ENCODE peak calls at places on chromosomes 12 and 14, in eight cellular contexts. One of them, this sample, is unnamed.

GRCh38 chr12:124567035-124567672 is at the start of gene NCOR2:
- DNase-seq in naive thymus-derived CD4-positive, alpha-beta T cell: peak
- DNase-seq in AG04450: no peak
- DNase-seq in fibroblast of the aortic adventitia: no peak
- DNase-seq in A549: no peak
- DNase-seq in suprapubic skin: no peak
- DNase-seq in IMR-90: no peak
- DNase-seq in heart right ventricle: no peak
- DNase-seq in this sample: no peak

GRCh38 chr14:23547924-23548323 is 3.6 kb downstream of the ZFHX2 start:
- DNase-seq in heart right ventricle: no peak
- DNase-seq in fibroblast of the aortic adventitia: no peak
- DNase-seq in IMR-90: no peak
- DNase-seq in A549: no peak
- DNase-seq in suprapubic skin: no peak
- DNase-seq in naive thymus-derived CD4-positive, alpha-beta T cell: no peak
- DNase-seq in AG04450: no peak
- DNase-seq in this sample: no peak

GRCh38 chr14:58826845-58827686 is 189.3 kb downstream of the DACT1 start:
- DNase-seq in AG04450: no peak
- DNase-seq in suprapubic skin: no peak
- DNase-seq in naive thymus-derived CD4-positive, alpha-beta T cell: no peak
- DNase-seq in IMR-90: no peak
- DNase-seq in A549: no peak
- DNase-seq in fibroblast of the aortic adventitia: no peak
- DNase-seq in heart right ventricle: no peak
- DNase-seq in this sample: no peak

GRCh38 chr14:99190696-99191662 is 81.0 kb downstream of the BCL11B start:
- DNase-seq in naive thymus-derived CD4-positive, alpha-beta T cell: peak
- DNase-seq in IMR-90: no peak
- DNase-seq in fibroblast of the aortic adventitia: no peak
- DNase-seq in A549: no peak
- DNase-seq in suprapubic skin: no peak
- DNase-seq in AG04450: no peak
- DNase-seq in heart right ventricle: no peak
- DNase-seq in this sample: no peak

GRCh38 chr12:124390442-124391116 is 95.7 kb downstream of the RFLNA start:
- DNase-seq in AG04450: no peak
- DNase-seq in A549: peak
- DNase-seq in naive thymus-derived CD4-positive, alpha-beta T cell: no peak
- DNase-seq in heart right ventricle: peak
- DNase-seq in suprapubic skin: no peak
- DNase-seq in fibroblast of the aortic adventitia: peak
- DNase-seq in IMR-90: peak
- DNase-seq in this sample: peak

GRCh38 chr14:60153996-60154395 is 11.2 kb downstream of the DHRS7 start:
- DNase-seq in IMR-90: no peak
- DNase-seq in naive thymus-derived CD4-positive, alpha-beta T cell: no peak
- DNase-seq in suprapubic skin: no peak
- DNase-seq in A549: no peak
- DNase-seq in AG04450: no peak
- DNase-seq in fibroblast of the aortic adventitia: no peak
- DNase-seq in heart right ventricle: no peak
- DNase-seq in this sample: no peak

GRCh38 chr12:115648463-115648862 is 629.0 kb downstream of the MED13L start:
- DNase-seq in fibroblast of the aortic adventitia: no peak
- DNase-seq in AG04450: no peak
- DNase-seq in naive thymus-derived CD4-positive, alpha-beta T cell: no peak
- DNase-seq in A549: no peak
- DNase-seq in IMR-90: no peak
- DNase-seq in suprapubic skin: no peak
- DNase-seq in heart right ventricle: no peak
- DNase-seq in this sample: no peak

GRCh38 chr14:31024042-31024480 is 1.4 kb upstream of the AP4S1 start:
- DNase-seq in A549: no peak
- DNase-seq in heart right ventricle: no peak
- DNase-seq in fibroblast of the aortic adventitia: no peak
- DNase-seq in suprapubic skin: no peak
- DNase-seq in IMR-90: no peak
- DNase-seq in AG04450: no peak
- DNase-seq in naive thymus-derived CD4-positive, alpha-beta T cell: no peak
- DNase-seq in this sample: no peak

GRCh38 chr14:102510616-102511520 is 1.3 kb upstream of the ANKRD9 start:
- DNase-seq in A549: no peak
- DNase-seq in IMR-90: no peak
- DNase-seq in AG04450: no peak
- DNase-seq in heart right ventricle: no peak
- DNase-seq in suprapubic skin: no peak
- DNase-seq in fibroblast of the aortic adventitia: no peak
- DNase-seq in naive thymus-derived CD4-positive, alpha-beta T cell: peak
- DNase-seq in this sample: no peak

GRCh38 chr12:106724934-106725333 is 49.5 kb upstream of the RIC8B start:
- DNase-seq in IMR-90: no peak
- DNase-seq in A549: no peak
- DNase-seq in heart right ventricle: no peak
- DNase-seq in fibroblast of the aortic adventitia: no peak
- DNase-seq in suprapubic skin: no peak
- DNase-seq in naive thymus-derived CD4-positive, alpha-beta T cell: no peak
- DNase-seq in AG04450: no peak
- DNase-seq in this sample: no peak

DNA sequence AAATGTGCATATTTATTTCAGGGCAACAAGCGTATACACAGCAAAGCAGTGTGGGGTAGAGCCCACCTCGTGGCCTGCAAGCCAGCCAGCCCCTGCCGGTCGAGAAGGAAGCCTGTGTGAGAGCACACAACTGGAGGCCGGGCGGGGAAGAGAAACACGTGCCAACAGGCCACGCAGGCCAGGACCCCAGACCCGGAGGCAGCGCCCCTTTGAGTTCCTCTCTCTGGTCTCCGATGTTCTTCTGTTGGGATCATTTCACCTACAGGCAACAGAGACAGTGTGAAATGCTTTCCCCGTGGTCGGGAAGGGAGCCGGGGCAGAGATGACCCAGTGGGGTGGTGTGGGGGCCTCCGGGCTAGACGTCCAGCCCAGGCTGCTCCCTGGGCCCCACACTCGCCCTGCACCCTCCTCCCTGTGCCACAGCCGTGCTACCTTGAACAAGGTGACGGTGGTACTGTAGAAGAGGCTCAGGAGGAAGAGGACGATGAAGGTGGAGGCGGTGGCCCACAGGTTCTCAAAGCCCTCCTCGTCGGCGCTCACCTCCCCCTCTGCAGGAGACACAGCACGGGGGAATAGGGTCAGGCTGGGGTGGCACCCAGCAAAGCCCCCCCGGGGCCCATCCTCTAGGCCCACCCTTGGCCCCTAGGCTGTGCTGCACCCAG is 325.5 kb downstream of the TMEM121 start:
- DNase-seq in naive thymus-derived CD4-positive, alpha-beta T cell: no peak
- DNase-seq in heart right ventricle: no peak
- DNase-seq in IMR-90: no peak
- DNase-seq in fibroblast of the aortic adventitia: no peak
- DNase-seq in A549: no peak
- DNase-seq in AG04450: no peak
- DNase-seq in suprapubic skin: peak
- DNase-seq in this sample: peak
- H3K4me3 ChIP-seq in naive thymus-derived CD4-positive, alpha-beta T cell: no peak
- H3K4me3 ChIP-seq in heart right ventricle: no peak
- H3K4me3 ChIP-seq in IMR-90: no peak
- H3K4me3 ChIP-seq in fibroblast of the aortic adventitia: no peak
- H3K4me3 ChIP-seq in A549: no peak
- H3K4me3 ChIP-seq in AG04450: no peak
- H3K4me3 ChIP-seq in suprapubic skin: no peak
- H3K4me3 ChIP-seq in this sample: no peak

DNA sequence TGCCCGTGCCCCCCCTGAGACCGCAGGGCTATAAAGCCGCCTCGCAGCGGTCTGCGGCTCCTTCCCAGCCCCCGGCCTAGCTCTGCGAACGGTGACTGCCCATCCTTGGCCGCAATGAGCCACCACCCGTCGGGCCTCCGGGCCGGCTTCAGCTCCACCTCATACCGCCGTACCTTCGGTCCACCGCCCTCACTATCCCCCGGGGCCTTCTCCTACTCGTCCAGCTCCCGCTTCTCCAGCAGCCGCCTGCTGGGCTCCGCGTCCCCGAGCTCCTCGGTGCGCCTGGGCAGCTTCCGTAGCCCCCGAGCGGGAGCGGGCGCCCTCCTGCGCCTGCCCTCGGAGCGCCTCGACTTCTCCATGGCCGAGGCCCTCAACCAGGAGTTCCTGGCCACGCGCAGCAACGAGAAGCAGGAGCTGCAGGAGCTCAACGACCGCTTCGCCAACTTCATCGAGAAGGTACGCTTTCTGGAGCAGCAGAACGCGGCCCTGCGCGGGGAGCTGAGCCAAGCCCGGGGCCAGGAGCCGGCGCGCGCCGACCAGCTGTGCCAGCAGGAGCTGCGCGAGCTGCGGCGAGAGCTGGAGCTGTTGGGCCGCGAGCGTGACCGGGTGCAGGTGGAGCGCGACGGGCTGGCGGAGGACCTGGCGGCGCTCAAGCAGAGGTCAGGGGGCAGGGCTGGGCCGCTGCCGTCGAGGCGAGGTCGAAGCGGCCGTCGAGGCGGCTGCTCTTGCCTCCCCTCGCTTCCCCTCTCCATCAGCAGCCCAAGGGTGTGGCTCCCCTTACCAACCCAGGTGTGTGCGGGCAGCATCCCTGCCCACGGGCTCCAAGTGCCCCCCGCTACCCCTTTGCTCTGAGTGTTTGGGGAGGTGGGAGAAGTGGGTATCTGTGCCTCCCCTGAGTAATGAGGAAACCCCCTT is at the start of gene PRPH:
- DNase-seq in AG04450: no peak
- DNase-seq in suprapubic skin: no peak
- DNase-seq in naive thymus-derived CD4-positive, alpha-beta T cell: no peak
- DNase-seq in fibroblast of the aortic adventitia: no peak
- DNase-seq in heart right ventricle: no peak
- DNase-seq in A549: no peak
- DNase-seq in IMR-90: no peak
- DNase-seq in this sample: no peak
- H3K4me3 ChIP-seq in AG04450: no peak
- H3K4me3 ChIP-seq in suprapubic skin: peak
- H3K4me3 ChIP-seq in naive thymus-derived CD4-positive, alpha-beta T cell: no peak
- H3K4me3 ChIP-seq in fibroblast of the aortic adventitia: no peak
- H3K4me3 ChIP-seq in heart right ventricle: no peak
- H3K4me3 ChIP-seq in A549: no peak
- H3K4me3 ChIP-seq in IMR-90: no peak
- H3K4me3 ChIP-seq in this sample: no peak

DNA sequence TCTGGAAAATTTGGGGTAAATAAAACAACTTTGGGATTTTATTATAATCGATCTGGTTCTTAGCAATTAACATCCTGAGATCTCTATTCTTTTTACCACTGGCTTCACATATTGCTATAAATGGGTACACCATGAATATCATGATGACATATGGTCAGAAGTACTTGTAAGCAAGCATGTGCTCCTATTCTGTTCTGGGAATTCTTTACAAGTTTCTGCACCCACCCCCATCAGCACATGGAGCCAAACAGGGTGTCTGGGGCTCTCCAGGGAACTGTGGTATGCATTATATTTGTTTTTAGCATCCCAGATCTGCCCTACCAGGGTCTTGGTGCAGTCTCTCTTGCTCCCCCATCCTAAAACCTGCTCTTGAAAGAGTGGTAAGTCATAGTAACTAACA is 31.3 kb downstream of the DMAC2L start:
- DNase-seq in AG04450: no peak
- DNase-seq in naive thymus-derived CD4-positive, alpha-beta T cell: no peak
- DNase-seq in IMR-90: no peak
- DNase-seq in fibroblast of the aortic adventitia: no peak
- DNase-seq in A549: no peak
- DNase-seq in suprapubic skin: no peak
- DNase-seq in heart right ventricle: no peak
- DNase-seq in this sample: no peak
- H3K4me3 ChIP-seq in AG04450: no peak
- H3K4me3 ChIP-seq in naive thymus-derived CD4-positive, alpha-beta T cell: no peak
- H3K4me3 ChIP-seq in IMR-90: no peak
- H3K4me3 ChIP-seq in fibroblast of the aortic adventitia: no peak
- H3K4me3 ChIP-seq in A549: no peak
- H3K4me3 ChIP-seq in suprapubic skin: no peak
- H3K4me3 ChIP-seq in heart right ventricle: no peak
- H3K4me3 ChIP-seq in this sample: no peak

GRCh38 chr14:91837076-91837475 is 30.3 kb downstream of the TC2N start:
- DNase-seq in fibroblast of the aortic adventitia: no peak
- DNase-seq in suprapubic skin: no peak
- DNase-seq in A549: no peak
- DNase-seq in naive thymus-derived CD4-positive, alpha-beta T cell: no peak
- DNase-seq in AG04450: no peak
- DNase-seq in heart right ventricle: no peak
- DNase-seq in IMR-90: no peak
- DNase-seq in this sample: no peak

GRCh38 chr14:91834571-91834970 is 32.8 kb downstream of the TC2N start:
- DNase-seq in suprapubic skin: no peak
- DNase-seq in fibroblast of the aortic adventitia: no peak
- DNase-seq in IMR-90: no peak
- DNase-seq in naive thymus-derived CD4-positive, alpha-beta T cell: no peak
- DNase-seq in heart right ventricle: no peak
- DNase-seq in A549: no peak
- DNase-seq in AG04450: no peak
- DNase-seq in this sample: no peak

GRCh38 chr14:91835920-91836843 is 31.2 kb downstream of the TC2N start:
- DNase-seq in suprapubic skin: peak
- DNase-seq in IMR-90: no peak
- DNase-seq in heart right ventricle: peak
- DNase-seq in AG04450: no peak
- DNase-seq in fibroblast of the aortic adventitia: no peak
- DNase-seq in A549: peak
- DNase-seq in naive thymus-derived CD4-positive, alpha-beta T cell: peak
- DNase-seq in this sample: peak

GRCh38 chr14:91831337-91831736 is 36.0 kb downstream of the TC2N start:
- DNase-seq in IMR-90: no peak
- DNase-seq in naive thymus-derived CD4-positive, alpha-beta T cell: no peak
- DNase-seq in A549: no peak
- DNase-seq in fibroblast of the aortic adventitia: no peak
- DNase-seq in AG04450: no peak
- DNase-seq in heart right ventricle: no peak
- DNase-seq in suprapubic skin: no peak
- DNase-seq in this sample: no peak

GRCh38 chr14:91835197-91835919 is 32.0 kb downstream of the TC2N start:
- DNase-seq in A549: no peak
- DNase-seq in suprapubic skin: no peak
- DNase-seq in fibroblast of the aortic adventitia: no peak
- DNase-seq in naive thymus-derived CD4-positive, alpha-beta T cell: peak
- DNase-seq in heart right ventricle: no peak
- DNase-seq in IMR-90: no peak
- DNase-seq in AG04450: no peak
- DNase-seq in this sample: no peak
- H3K4me3 ChIP-seq in A549: peak
- H3K4me3 ChIP-seq in suprapubic skin: peak
- H3K4me3 ChIP-seq in fibroblast of the aortic adventitia: no peak
- H3K4me3 ChIP-seq in naive thymus-derived CD4-positive, alpha-beta T cell: peak
- H3K4me3 ChIP-seq in heart right ventricle: peak
- H3K4me3 ChIP-seq in IMR-90: no peak
- H3K4me3 ChIP-seq in AG04450: no peak
- H3K4me3 ChIP-seq in this sample: peak

This sample was measured in lower lobe of right lung.